ENCODE peak calls at places on chromosomes 11 and 22, in seven cellular contexts. M is SK-N-SH; R is CD8-positive, alpha-beta T cell; F is heart right ventricle; Y is fibroblast of lung; T is bronchial epithelial cell; K is ovary. X is an unnamed sample.

GRCh38 chr11:124754710-124755109 is 2.7 kb upstream of the VSIG2 start:
- DNase-seq in K (no peak), R (no peak), Y (no peak), T (no peak), M (peak; percentile 5), F (no peak), X (no peak)

GRCh38 chr11:133619973-133620372 is 87.7 kb upstream of the OPCML start:
- DNase-seq in R (no peak), T (peak; percentile 10), K (no peak), Y (no peak), F (no peak), M (peak; percentile 29), X (no peak)

GRCh38 chr11:3160252-3161031 is 4.7 kb downstream of the OSBPL5 start:
- DNase-seq in F (peak; percentile 91), Y (peak; percentile 92), K (peak; percentile 89), M (peak; percentile 86), R (no peak), T (peak; percentile 58), X (no peak)

GRCh38 chr11:82105331-82105992 is 628.2 kb downstream of the FAM181B start:
- DNase-seq in T (no peak), F (no peak), Y (no peak), M (no peak), R (no peak), K (no peak), X (no peak)

GRCh38 chr11:113789675-113790320 is 10.2 kb downstream of the CLDN25 start:
- DNase-seq in F (no peak), M (no peak), Y (no peak), T (no peak), K (no peak), R (no peak), X (no peak)

GRCh38 chr11:35235944-35236666 is 97.1 kb downstream of the CD44 start:
- DNase-seq in Y (peak; percentile 90), F (no peak), K (no peak), M (no peak), T (peak; percentile 91), R (peak; percentile 67), X (no peak)

GRCh38 chr11:27754035-27755017 is 54.1 kb upstream of the BDNF start:
- DNase-seq in F (no peak), M (no peak), Y (peak; percentile 96), K (no peak), R (no peak), T (peak; percentile 32), X (peak; percentile 2)

GRCh38 chr22:43887391-43887790 is 4.4 kb downstream of the PNPLA5 start:
- DNase-seq in K (no peak), F (no peak), Y (no peak), R (no peak), M (no peak), T (no peak), X (no peak)

GRCh38 chr11:107827041-107827440 is 31.5 kb downstream of the SLC35F2 start:
- DNase-seq in F (no peak), R (no peak), K (no peak), T (peak; percentile 75), Y (no peak), M (no peak), X (no peak)

GRCh38 chr11:12248330-12248729 is 129.0 kb upstream of the PARVA start:
- DNase-seq in F (peak; percentile 72), M (peak; percentile 59), T (peak; percentile 74), R (no peak), K (peak; percentile 46), Y (peak; percentile 40), X (no peak)

GRCh38 chr11:47971501-47971900 is 8.9 kb upstream of the PTPRJ start:
- DNase-seq in M (peak; percentile 47), K (no peak), T (no peak), R (no peak), F (no peak), Y (no peak), X (no peak)

GRCh38 chr11:132312161-132312560 is 941.7 kb downstream of the NTM start:
- DNase-seq in K (no peak), T (peak; percentile 84), M (no peak), F (no peak), R (no peak), Y (peak; percentile 86), X (peak; percentile 26)

GRCh38 chr11:106384429-106384828 is 307.0 kb downstream of the AASDHPPT start:
- DNase-seq in R (no peak), Y (no peak), M (no peak), F (no peak), K (no peak), T (no peak), X (no peak)

GRCh38 chr11:76201672-76202412 is 4.5 kb downstream of the WNT11 start:
- DNase-seq in Y (no peak), R (no peak), K (no peak), M (no peak), T (no peak), F (no peak), X (no peak)

GRCh38 chr22:50315289-50316113 is 8.1 kb upstream of the PLXNB2 start:
- DNase-seq in R (no peak), T (no peak), M (peak; percentile 17), F (no peak), K (no peak), Y (no peak), X (no peak)

GRCh38 chr11:2446590-2447252 is 1.9 kb downstream of the KCNQ1 start:
- DNase-seq in R (peak; percentile 67), K (no peak), M (peak; percentile 30), Y (no peak), F (no peak), T (no peak), X (no peak)

GRCh38 chr11:20964985-20965384 is 295.6 kb downstream of the NELL1 start:
- DNase-seq in Y (peak; percentile 51), R (no peak), F (no peak), T (peak; percentile 7), K (no peak), M (no peak), X (no peak)

GRCh38 chr11:46529086-46529905 is 64.5 kb downstream of the AMBRA1 start:
- DNase-seq in T (peak; percentile 64), K (peak; percentile 61), R (peak; percentile 83), M (peak; percentile 83), F (peak; percentile 71), Y (peak; percentile 42), X (peak; percentile 43)

GRCh38 chr22:17802822-17803221 is 28.6 kb upstream of the BID start:
- DNase-seq in K (no peak), T (no peak), F (no peak), R (no peak), Y (no peak), M (no peak), X (no peak)

GRCh38 chr22:42553475-42554361 is at the start of gene SERHL2:
- DNase-seq in K (peak; percentile 92), T (peak; percentile 38), M (peak; percentile 90), F (peak; percentile 95), Y (peak; percentile 71), R (peak; percentile 85), X (peak; percentile 81)

GRCh38 chr11:3796346-3796745 is 1.0 kb downstream of the NUP98 start:
- DNase-seq in K (no peak), M (no peak), T (no peak), Y (no peak), R (no peak), F (no peak), X (no peak)

GRCh38 chr11:64207247-64208085 is 945 bp downstream of the FERMT3 start:
- DNase-seq in M (peak; percentile 41), T (no peak), K (peak; percentile 53), R (peak; percentile 85), F (peak; percentile 75), Y (peak; percentile 81), X (peak; percentile 85)

GRCh38 chr11:102006835-102007566 is 40.2 kb upstream of the CFAP300 start:
- DNase-seq in F (no peak), T (peak; percentile 66), M (no peak), Y (no peak), R (no peak), K (no peak), X (no peak)

DNA sequence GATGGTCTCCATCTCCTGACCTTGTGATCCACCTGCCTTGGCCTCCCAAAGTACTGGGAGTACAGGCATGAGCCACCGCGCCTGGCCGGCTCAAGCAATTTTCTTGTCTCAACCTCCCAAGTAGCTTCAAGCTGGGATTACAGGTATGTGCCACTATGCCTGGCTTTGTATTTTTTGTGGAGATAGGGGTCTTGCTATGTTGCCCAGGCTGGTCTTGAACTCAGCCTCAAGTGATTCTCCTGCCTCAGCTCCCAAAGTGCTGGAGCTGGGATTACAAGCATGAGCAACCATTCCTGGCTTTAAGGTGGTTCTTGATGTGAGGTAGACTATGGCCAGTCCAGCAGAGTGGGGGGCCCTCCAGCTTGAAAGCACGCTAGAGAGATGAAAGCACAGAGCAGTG is 7.6 kb downstream of the POLR2F start:
- DNase-seq in T (no peak), M (no peak), R (no peak), F (no peak), K (no peak), Y (no peak), X (no peak)
- H3K36me3 ChIP-seq in T (peaks cover 41% of the 10 kb centered on the region), M (peaks cover 26% of the 10 kb centered on the region), R (peaks cover 46% of the 10 kb centered on the region), F (peaks cover 54% of the 10 kb centered on the region), K (no peaks in the 10 kb centered on the region), Y (peaks cover 13% of the 10 kb centered on the region), X (peaks cover 22% of the 10 kb centered on the region)

GRCh38 chr22:26438006-26438405 is 8.9 kb downstream of the ASPHD2 start:
- DNase-seq in F (no peak), M (no peak), Y (no peak), T (no peak), K (no peak), R (no peak), X (no peak)
- TF ChIP-seq CTCF in F (no peak), M (no peak), Y (no peak), T (no peak), K (no peak), R (no peak), X (no peak)

DNA sequence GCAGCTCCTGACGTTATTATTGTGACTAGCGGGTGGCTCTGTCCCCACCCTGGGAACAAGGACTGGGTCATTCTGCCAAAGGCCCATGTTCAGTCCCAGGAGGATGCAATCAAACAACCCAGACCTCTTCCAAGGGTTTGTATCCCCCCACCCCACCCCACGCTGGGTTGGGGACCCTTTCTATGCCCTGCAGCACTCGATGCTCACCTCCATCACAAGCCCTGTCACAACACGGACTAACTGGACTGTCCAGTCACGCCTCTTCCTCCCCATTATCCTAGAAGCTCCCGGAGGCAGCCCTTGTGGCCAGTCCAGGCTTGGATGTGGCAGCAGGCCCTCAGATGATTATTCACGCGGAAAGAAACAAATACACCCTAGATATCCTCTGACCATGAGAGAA is 3.7 kb downstream of the SHANK2 start:
- DNase-seq in F (no peak), K (no peak), Y (no peak), T (no peak), R (no peak), M (peak; percentile 5), X (no peak)
- H3K27me3 ChIP-seq in F (peaks cover 84% of the 10 kb centered on the region), K (no peaks in the 10 kb centered on the region), Y (no peaks in the 10 kb centered on the region), T (no peaks in the 10 kb centered on the region), R (no peaks in the 10 kb centered on the region), M (no peaks in the 10 kb centered on the region), X (peaks cover 1% of the 10 kb centered on the region)

DNA sequence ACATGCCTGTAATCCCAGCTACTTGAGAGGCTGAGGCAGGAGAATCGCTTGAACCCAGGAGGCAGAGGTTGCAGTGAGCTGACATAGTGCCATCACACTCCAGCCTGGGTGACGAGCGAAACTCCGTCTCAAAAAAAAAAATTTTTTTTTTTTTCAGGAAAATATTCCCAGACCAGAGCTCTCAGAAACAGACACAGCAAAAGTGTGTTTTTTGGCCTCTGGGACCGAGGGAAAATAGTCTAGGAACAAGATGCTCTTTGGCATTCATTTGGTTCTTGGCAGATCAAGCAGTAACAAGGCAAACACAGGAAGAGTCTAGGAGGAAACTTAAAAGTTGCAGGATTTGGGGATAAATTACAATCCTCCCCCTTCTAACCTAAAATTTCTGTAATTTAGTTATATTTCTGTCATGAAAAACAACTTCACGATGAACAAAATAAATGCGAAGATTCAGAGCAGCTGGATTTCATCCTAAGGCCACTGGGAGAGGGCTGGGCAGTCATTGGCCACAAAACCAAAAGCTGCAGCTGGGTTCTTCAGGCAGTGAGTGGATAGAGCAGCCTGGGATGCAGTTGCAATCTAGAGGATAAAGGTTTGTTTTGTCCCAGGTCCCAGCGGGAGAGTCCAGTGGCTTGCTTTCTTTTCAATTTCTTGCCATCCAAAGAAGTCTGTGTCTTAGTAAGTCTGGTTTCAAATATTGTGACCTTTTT is 19.7 kb downstream of the ATG16L2 start:
- DNase-seq in K (peak; percentile 56), Y (no peak), T (no peak), M (no peak), R (no peak), F (peak; percentile 58), X (no peak)
- H3K36me3 ChIP-seq in K (no peaks in the 10 kb centered on the region), Y (no peaks in the 10 kb centered on the region), T (peaks cover 3% of the 10 kb centered on the region), M (peaks cover 6% of the 10 kb centered on the region), R (peaks cover 12% of the 10 kb centered on the region), F (no peaks in the 10 kb centered on the region), X (peaks cover 36% of the 10 kb centered on the region)